ENCODE peak calls at places on chromosomes 16 and 17, in seven cellular contexts. D, Y, F, B, G, U and A are unnamed samples.
A peak's percentile ranks its signal among the peaks of the same experiment; 100 is the strongest.

GRCh38 chr17:60604686-60605334 is 4.8 kb downstream of the PPM1D start:
- DNase-seq in D (no peak), Y (peak; percentile 64), F (no peak), B (no peak), G (peak; percentile 89), U (peak; percentile 25), A (no peak)

GRCh38 chr17:49843774-49844350 is 4.0 kb downstream of the TAC4 start:
- DNase-seq in D (no peak), Y (no peak), F (no peak), B (no peak), G (no peak), U (peak; percentile 56), A (no peak)

GRCh38 chr17:2421315-2422147 is 20.7 kb upstream of the MNT start:
- DNase-seq in D (no peak), Y (no peak), F (no peak), B (no peak), G (no peak), U (no peak), A (no peak)

GRCh38 chr17:60959696-60960095 is 282.0 kb downstream of the BCAS3 start:
- DNase-seq in D (no peak), Y (no peak), F (no peak), B (no peak), G (no peak), U (no peak), A (no peak)

GRCh38 chr17:5537251-5537650 is 47.1 kb downstream of the NLRP1 start:
- DNase-seq in D (no peak), Y (no peak), F (no peak), B (no peak), G (no peak), U (no peak), A (no peak)

GRCh38 chr16:85856585-85856984 is 42.4 kb upstream of the IRF8 start:
- DNase-seq in D (no peak), Y (no peak), F (no peak), B (no peak), G (no peak), U (no peak), A (no peak)

GRCh38 chr16:5634781-5635180 is 537.2 kb upstream of the EEF2KMT start:
- DNase-seq in D (no peak), Y (no peak), F (no peak), B (no peak), G (no peak), U (no peak), A (no peak)

GRCh38 chr16:82322177-82322576 is 152.2 kb upstream of the MPHOSPH6 start:
- DNase-seq in D (no peak), Y (no peak), F (no peak), B (peak; percentile 17), G (no peak), U (peak; percentile 22), A (no peak)

GRCh38 chr17:44059101-44059892 is 7.2 kb downstream of the LSM12 start:
- DNase-seq in D (no peak), Y (no peak), F (no peak), B (no peak), G (no peak), U (no peak), A (no peak)
- H3K27ac ChIP-seq in D (no peak overlapping the region), Y (no peak overlapping the region), F (no peak overlapping the region), B (no peak overlapping the region), G (no peak overlapping the region), U (no peak overlapping the region), A (no peak overlapping the region)

GRCh38 chr17:9991796-9992195 is 86.7 kb upstream of the RCVRN start:
- DNase-seq in D (no peak), Y (no peak), F (no peak), B (no peak), G (no peak), U (no peak), A (no peak)

GRCh38 chr17:9986754-9987382 is 81.8 kb upstream of the RCVRN start:
- DNase-seq in D (no peak), Y (no peak), F (no peak), B (no peak), G (no peak), U (no peak), A (no peak)

GRCh38 chr17:9987779-9988585 is 82.9 kb upstream of the RCVRN start:
- DNase-seq in D (no peak), Y (no peak), F (no peak), B (no peak), G (peak; percentile 54), U (no peak), A (no peak)

GRCh38 chr17:9994761-9995160 is 89.7 kb upstream of the RCVRN start:
- DNase-seq in D (no peak), Y (no peak), F (no peak), B (no peak), G (no peak), U (no peak), A (no peak)

DNA sequence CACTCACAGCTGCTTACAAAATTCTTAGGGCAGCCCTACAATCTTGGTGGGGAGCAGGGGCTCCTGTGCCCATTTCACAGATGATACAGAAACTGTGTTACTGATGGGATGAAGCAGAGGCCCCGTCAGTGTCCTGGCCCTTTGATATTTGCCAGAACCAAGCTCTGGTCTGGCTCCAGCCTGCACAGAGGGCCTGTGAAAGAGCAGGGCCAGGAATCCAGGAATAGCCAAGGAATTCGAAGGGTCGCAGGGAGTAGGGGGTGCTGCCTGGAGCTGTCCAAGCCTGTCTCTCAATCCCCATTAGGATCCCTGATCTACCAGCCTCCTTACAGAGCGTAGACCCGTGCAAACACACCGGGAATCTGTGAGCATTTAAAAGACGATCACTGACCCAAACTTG is 86.3 kb upstream of the RCVRN start:
- DNase-seq in D (no peak), Y (no peak), F (no peak), B (no peak), G (no peak), U (no peak), A (no peak)
- H3K27ac ChIP-seq in D (no peak overlapping the region), Y (no peak overlapping the region), F (no peak overlapping the region), B (no peak overlapping the region), G (no peak overlapping the region), U (no peak overlapping the region), A (no peak overlapping the region)

DNA sequence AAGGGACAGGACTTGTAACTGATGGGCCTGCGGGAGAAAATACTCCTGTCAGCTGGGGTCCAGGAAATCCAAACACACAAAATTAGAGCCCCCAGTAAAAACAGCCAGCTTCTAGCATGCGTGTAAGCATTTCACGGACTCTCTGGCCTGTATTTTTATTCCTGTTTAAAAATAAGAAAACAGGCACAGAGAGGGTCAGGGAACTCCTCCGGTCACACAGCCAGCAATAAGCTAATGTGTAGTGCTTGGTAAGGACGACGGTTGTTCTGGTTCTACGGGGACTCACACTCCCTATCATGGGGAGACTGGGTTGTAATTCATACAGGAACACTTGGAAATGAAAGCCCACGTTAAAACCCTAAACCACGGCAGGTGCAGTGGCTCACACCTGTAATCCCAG is 1.5 kb upstream of the TCF25 start:
- DNase-seq in D (no peak), Y (no peak), F (no peak), B (no peak), G (no peak), U (no peak), A (no peak)
- H3K27ac ChIP-seq in D (no peak overlapping the region), Y (no peak overlapping the region), F (no peak overlapping the region), B (no peak overlapping the region), G (no peak overlapping the region), U (no peak overlapping the region), A (no peak overlapping the region)

DNA sequence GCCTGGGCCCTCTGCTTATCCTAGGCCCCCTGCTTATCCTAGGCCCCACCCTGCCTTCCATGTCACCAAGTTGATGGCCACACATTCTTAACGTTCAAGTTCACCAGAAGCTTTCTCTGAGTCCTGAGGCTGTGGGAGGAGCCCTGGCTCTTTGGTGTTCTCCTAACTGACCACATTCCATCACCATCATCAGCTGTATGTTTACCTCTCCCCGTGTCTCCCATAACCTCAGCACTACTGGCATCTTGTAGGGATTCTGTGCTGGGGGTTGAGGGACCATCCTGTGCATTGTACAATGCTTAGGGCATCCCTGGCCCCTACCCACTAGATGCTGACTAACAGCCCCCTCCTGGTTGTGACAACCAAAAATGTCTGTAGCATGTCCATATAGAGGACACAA is 99.3 kb downstream of the NDE1 start:
- DNase-seq in D (no peak), Y (no peak), F (no peak), B (no peak), G (no peak), U (no peak), A (no peak)
- H3K27ac ChIP-seq in D (no peak overlapping the region), Y (peak overlapping the region; percentile 57), F (no peak overlapping the region), B (no peak overlapping the region), G (no peak overlapping the region), U (no peak overlapping the region), A (no peak overlapping the region)

GRCh38 chr17:36493956-36494355 is 7.5 kb downstream of the ZNHIT3 start:
- DNase-seq in D (no peak), Y (no peak), F (no peak), B (no peak), G (peak; percentile 39), U (no peak), A (no peak)
- H3K27ac ChIP-seq in D (no peak overlapping the region), Y (no peak overlapping the region), F (no peak overlapping the region), B (no peak overlapping the region), G (peak overlapping the region; percentile 6), U (no peak overlapping the region), A (no peak overlapping the region)

GRCh38 chr17:28946239-28946638 is 5.1 kb downstream of the PHF12 start:
- DNase-seq in D (no peak), Y (no peak), F (no peak), B (peak; percentile 65), G (peak; percentile 93), U (peak; percentile 83), A (no peak)

GRCh38 chr17:28942925-28943324 is 8.4 kb downstream of the PHF12 start:
- DNase-seq in D (no peak), Y (no peak), F (no peak), B (no peak), G (no peak), U (no peak), A (no peak)

GRCh38 chr17:28944343-28944742 is 7.0 kb downstream of the PHF12 start:
- DNase-seq in D (no peak), Y (no peak), F (no peak), B (no peak), G (no peak), U (no peak), A (no peak)

GRCh38 chr17:28947639-28948038 is 3.7 kb downstream of the PHF12 start:
- DNase-seq in D (no peak), Y (no peak), F (no peak), B (no peak), G (no peak), U (no peak), A (no peak)

DNA sequence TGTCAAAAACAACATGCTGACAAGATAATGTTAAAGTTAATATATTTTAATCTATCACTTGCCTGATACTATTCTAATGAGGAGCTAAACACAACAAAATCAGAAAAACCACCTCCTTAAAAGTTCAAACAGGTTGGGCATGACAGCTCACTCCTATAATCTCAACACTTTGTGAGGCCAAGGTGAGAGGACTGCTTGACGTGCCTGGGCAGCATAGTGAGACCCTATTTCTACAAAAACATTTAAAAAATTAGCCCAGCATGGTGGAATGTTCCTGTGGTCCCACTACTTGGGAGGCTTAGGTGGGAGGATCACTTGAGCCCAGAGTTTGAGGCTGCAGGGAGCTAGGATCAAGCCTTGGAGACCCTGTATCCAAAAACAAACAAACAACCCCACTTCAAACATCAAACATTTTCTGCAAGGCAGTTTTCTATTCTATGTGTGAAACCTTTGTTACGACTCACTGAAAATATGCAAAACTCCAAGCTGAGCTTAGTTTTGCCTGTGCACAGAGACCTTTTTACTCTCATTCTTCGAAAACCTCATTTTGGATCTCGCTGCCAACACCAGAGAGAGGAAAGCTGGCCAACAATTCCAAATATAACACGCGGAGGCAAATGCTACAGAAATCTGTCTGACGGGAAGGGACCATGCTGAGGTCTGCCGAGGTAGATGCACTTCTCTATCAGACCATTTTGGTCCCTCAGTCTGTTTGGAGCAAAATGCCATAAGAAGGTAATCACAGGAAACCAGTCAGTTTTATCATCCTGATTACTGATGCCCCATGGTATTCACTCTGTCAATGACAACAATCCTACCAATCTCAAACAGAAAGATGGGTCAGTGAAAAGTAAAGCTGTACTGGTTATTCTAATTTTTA is 6.2 kb downstream of the PHF12 start:
- DNase-seq in D (no peak), Y (no peak), F (no peak), B (no peak), G (peak; percentile 78), U (peak; percentile 29), A (no peak)
- H3K27ac ChIP-seq in D (peak overlapping the region; percentile 86), Y (no peak overlapping the region), F (no peak overlapping the region), B (peak overlapping the region; percentile 76), G (peak overlapping the region; percentile 87), U (peak overlapping the region; percentile 99), A (peak overlapping the region; percentile 66)